ENCODE peak calls at places on chromosomes 7 and 10, in five cellular contexts. O is A549, A is endothelial cell of umbilical vein, G is K562, B is HepG2. M is an unnamed sample.

GRCh38 chr7:128841961-128842673 is 11.9 kb downstream of the FLNC start:
- DNase-seq in O (peak), B (no peak), G (peak), A (peak), M (peak)

GRCh38 chr10:133442191-133442966 is 11.4 kb upstream of the SCART1 start:
- DNase-seq in A (no peak), G (no peak), O (no peak), B (no peak), M (no peak)

GRCh38 chr10:124756156-124756555 is 12.0 kb upstream of the FAM53B start:
- DNase-seq in B (no peak), A (no peak), G (no peak), O (no peak), M (no peak)

GRCh38 chr7:158194365-158194900 is 393.2 kb downstream of the PTPRN2 start:
- DNase-seq in G (no peak), B (no peak), O (no peak), A (no peak), M (no peak)

GRCh38 chr10:123325663-123326175 is 171.5 kb downstream of the BUB3 start:
- DNase-seq in O (no peak), G (no peak), B (no peak), A (no peak), M (no peak)

GRCh38 chr7:45573199-45573598 is 969 bp upstream of the ADCY1 start:
- DNase-seq in B (no peak), O (no peak), A (no peak), G (no peak), M (no peak)

GRCh38 chr7:22700559-22701002 is 26.4 kb upstream of the IL6 start:
- DNase-seq in G (no peak), A (peak), O (no peak), B (no peak), M (no peak)

GRCh38 chr7:19701471-19701870 is 7.4 kb downstream of the POLR1F start:
- DNase-seq in A (no peak), G (no peak), O (no peak), B (no peak), M (no peak)

GRCh38 chr10:80110986-80111385 is 21.5 kb upstream of the PLAC9 start:
- DNase-seq in G (no peak), B (peak), A (no peak), O (no peak), M (no peak)

GRCh38 chr7:22758576-22758975 is 31.6 kb downstream of the IL6 start:
- DNase-seq in G (no peak), O (no peak), A (no peak), B (no peak), M (no peak)

GRCh38 chr10:125982256-125982948 is 86.0 kb downstream of the FANK1 start:
- DNase-seq in G (no peak), B (peak), A (peak), O (peak), M (peak)

GRCh38 chr7:96183163-96183562 is 138.7 kb downstream of the SLC25A13 start:
- DNase-seq in O (no peak), A (no peak), G (no peak), B (no peak), M (no peak)

GRCh38 chr10:93363891-93364648 is 118.1 kb downstream of the MYOF start:
- DNase-seq in O (no peak), B (no peak), G (no peak), A (no peak), M (no peak)

GRCh38 chr10:65291276-65291675 is 1634.6 kb upstream of the LRRTM3 start:
- DNase-seq in O (no peak), B (no peak), A (no peak), G (no peak), M (no peak)

GRCh38 chr7:25529320-25529719 is 301.0 kb upstream of the NPVF start:
- DNase-seq in G (no peak), A (no peak), O (no peak), B (no peak), M (no peak)

GRCh38 chr7:78438433-78438832 is 639.9 kb downstream of the PHTF2 start:
- DNase-seq in O (no peak), G (no peak), B (no peak), A (no peak), M (no peak)

GRCh38 chr7:105336009-105336408 is 52.7 kb downstream of the SRPK2 start:
- DNase-seq in O (no peak), G (no peak), A (peak), B (no peak), M (no peak)

GRCh38 chr10:112763916-112764520 is 186.0 kb upstream of the TCF7L2 start:
- DNase-seq in B (no peak), O (no peak), A (no peak), G (no peak), M (no peak)

GRCh38 chr10:28556142-28556541 is 23.2 kb downstream of the WAC start:
- DNase-seq in A (no peak), G (no peak), O (no peak), B (no peak), M (no peak)

GRCh38 chr7:104299777-104300176 is 28.6 kb upstream of the LHFPL3 start:
- DNase-seq in O (no peak), B (no peak), A (no peak), G (no peak), M (no peak)

GRCh38 chr7:103887853-103888602 is 101.4 kb downstream of the RELN start:
- DNase-seq in B (peak), G (peak), O (no peak), A (no peak), M (no peak)

GRCh38 chr7:128781851-128782250 is 6.3 kb upstream of the OPN1SW start:
- DNase-seq in A (no peak), O (no peak), G (no peak), B (no peak), M (no peak)

GRCh38 chr10:84925495-84925894 is 597.1 kb downstream of the CCSER2 start:
- DNase-seq in B (no peak), O (no peak), A (no peak), G (no peak), M (no peak)

GRCh38 chr10:84921701-84922100 is 593.3 kb downstream of the CCSER2 start:
- DNase-seq in B (no peak), A (no peak), G (no peak), O (no peak), M (no peak)

DNA sequence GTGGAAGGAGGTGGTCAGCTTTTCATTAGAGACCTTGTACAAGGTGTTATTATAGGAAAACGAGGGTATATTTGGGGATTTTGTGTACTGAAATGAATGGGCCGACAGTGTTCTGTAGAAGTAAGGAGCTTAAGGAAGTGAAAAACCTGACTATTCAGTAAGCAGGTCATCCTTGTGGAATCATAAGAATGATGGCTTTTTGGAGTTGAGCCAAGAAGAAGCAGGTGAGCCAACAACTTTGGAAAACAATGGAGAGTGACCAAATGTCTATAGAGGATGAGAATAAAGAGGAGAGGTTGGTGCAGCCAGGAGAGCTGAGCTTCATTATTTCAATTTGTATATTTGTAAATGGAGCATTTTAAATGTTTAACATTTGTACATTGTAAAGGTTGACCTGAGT is 595.7 kb downstream of the CCSER2 start:
- DNase-seq in O (no peak), B (no peak), G (no peak), A (no peak), M (no peak)
- TF ChIP-seq JUN in O (no peak), B (no peak), G (no peak), A (no peak), M (no peak)

DNA sequence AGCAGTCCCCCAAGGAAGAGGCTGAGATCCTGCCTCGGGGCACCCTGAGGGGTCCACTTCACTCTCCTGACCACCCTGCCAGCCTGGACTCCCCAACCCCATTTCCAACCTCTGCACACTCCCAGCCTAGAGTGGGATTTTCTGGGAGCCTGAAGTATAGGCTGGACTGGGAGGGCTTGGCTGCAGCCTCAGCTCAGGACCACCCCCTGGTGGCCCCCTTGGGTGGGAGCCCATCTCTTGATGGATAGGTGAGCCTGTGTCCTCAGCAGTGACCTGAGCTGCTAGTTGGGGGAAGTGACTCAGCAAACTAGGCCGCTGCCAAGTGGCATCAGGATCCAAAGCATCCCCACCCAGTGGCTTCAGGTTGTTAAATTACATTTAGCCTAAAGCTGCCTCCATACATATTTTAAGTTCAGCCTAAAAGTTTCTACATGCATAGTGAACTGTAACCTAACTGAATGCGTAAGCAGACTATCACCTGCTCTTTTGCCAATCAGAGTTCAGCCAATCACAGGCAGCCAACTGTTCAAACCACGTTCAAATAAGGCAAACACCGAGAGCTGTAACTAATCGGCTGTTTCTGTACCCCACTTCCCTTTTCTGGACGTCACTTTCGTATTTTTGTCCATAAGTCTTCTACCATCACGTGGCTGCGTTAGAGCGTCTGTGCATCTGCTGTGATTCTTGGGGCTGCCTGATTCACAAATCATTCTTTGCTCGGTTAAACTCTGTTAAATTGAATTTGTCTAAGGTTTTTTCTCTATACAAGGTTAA is 144.0 kb downstream of the PLPP4 start:
- DNase-seq in A (peak), O (no peak), G (peak), B (no peak), M (peak)
- TF ChIP-seq JUN in A (no peak), O (no peak), G (no peak), B (no peak), M (no peak)

DNA sequence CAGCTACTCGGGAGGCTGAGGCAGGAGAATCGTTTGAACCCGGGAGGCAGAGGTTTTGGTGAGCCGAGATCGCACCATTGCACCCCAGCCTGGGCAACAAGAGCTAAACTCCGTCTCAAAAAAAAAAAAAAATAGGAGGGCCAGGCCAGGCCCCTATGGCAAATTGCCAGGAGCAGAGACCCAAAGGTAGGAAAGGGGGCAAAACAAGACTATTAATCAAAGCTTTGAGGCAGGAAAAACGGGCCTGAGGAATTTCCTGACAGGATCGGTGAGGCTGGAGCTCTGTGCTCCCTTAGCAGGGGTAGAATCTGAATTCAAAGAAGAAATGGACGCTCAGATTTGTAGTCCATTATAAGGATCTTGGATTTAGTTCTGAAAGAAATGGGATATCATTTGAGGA is 2.8 kb upstream of the VOPP1 start:
- DNase-seq in O (no peak), B (no peak), A (peak), G (no peak), M (no peak)
- TF ChIP-seq JUN in O (no peak), B (no peak), A (no peak), G (no peak), M (no peak)

DNA sequence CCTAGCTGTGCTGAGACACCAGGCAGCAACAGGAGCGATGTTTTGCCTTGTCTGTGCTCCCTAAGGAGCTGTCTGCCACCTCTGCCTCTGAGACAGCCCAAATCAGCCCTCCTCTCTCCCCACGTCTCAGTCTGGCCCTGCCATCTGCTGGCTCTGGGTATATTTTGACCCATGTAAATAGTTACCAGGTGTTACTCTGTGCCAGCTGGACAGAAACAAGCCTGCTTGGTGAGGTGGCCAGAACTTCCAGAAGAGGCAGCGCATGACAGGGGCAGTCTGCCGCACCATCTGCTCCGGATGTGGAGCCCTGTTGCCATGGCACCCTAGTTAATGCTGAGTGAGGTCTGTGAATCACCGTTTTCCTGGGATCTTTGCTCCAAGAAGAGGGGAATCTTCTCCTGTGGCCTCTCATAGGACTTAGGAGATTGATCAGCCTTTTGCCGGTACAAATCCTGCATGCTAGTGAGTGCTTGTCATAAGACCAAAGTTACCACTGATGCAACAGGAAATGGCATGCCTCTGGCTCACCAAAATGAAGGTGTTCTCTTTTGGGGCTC is 31.8 kb downstream of the GSTO2 start:
- DNase-seq in O (peak), B (no peak), G (no peak), A (peak), M (no peak)
- TF ChIP-seq JUN in O (no peak), B (no peak), G (no peak), A (peak), M (no peak)

GRCh38 chr10:27355918-27356573 is 115.4 kb upstream of the ACBD5 start:
- DNase-seq in G (no peak), A (no peak), O (peak), B (no peak), M (no peak)

GRCh38 chr10:27356738-27357137 is 116.1 kb upstream of the ACBD5 start:
- DNase-seq in B (no peak), O (no peak), A (no peak), G (no peak), M (no peak)

GRCh38 chr10:27364028-27364427 is 123.4 kb upstream of the ACBD5 start:
- DNase-seq in O (no peak), A (no peak), G (no peak), B (no peak), M (no peak)

GRCh38 chr10:27359792-27360320 is 119.3 kb upstream of the ACBD5 start:
- DNase-seq in A (no peak), B (no peak), O (no peak), G (no peak), M (no peak)

GRCh38 chr10:27360581-27361172 is 120.1 kb upstream of the ACBD5 start:
- DNase-seq in A (peak), B (peak), O (peak), G (peak), M (peak)
- TF ChIP-seq JUN in A (no peak), B (no peak), O (no peak), G (no peak), M (no peak)